ENCODE peak calls at places on chromosomes 13 and 19, in ten cellular contexts. M is neural crest cell, C is Peyer's patch, Q is lower leg skin, K is HFFc6, I is GM13977, U is psoas muscle, B is fibroblast of the aortic adventitia, O is GM20000, V is PC-3. F is an unnamed sample.

GRCh38 chr19:35045667-35046300 is 4.3 kb downstream of the HPN start:
- DNase-seq in M (no peak), C (peak), Q (no peak), K (peak), I (peak), U (no peak), B (no peak), O (peak), V (peak), F (peak)

GRCh38 chr19:10832659-10833296 is 3.2 kb downstream of the TMED1 start:
- DNase-seq in M (no peak), C (no peak), Q (no peak), K (no peak), I (no peak), U (no peak), B (no peak), O (peak), V (no peak), F (no peak)

GRCh38 chr13:69683921-69684663 is 423.5 kb upstream of the ATXN8OS start:
- DNase-seq in M (no peak), C (no peak), Q (no peak), K (no peak), I (no peak), U (no peak), B (no peak), O (no peak), V (no peak), F (no peak)

GRCh38 chr19:51138549-51138979 is 3.5 kb upstream of the SIGLEC7 start:
- DNase-seq in M (no peak), C (no peak), Q (peak), K (no peak), I (no peak), U (no peak), B (no peak), O (no peak), V (no peak), F (no peak)

GRCh38 chr13:26485288-26485687 is 72.2 kb upstream of the WASF3 start:
- DNase-seq in M (no peak), C (no peak), Q (peak), K (no peak), I (no peak), U (no peak), B (no peak), O (no peak), V (no peak), F (no peak)

GRCh38 chr13:110023729-110024645 is 237.6 kb upstream of the IRS2 start:
- DNase-seq in M (no peak), C (no peak), Q (no peak), K (no peak), I (no peak), U (peak), B (peak), O (no peak), V (no peak), F (no peak)

GRCh38 chr13:101397742-101398141 is 18.6 kb downstream of the NALCN start:
- DNase-seq in M (no peak), C (no peak), Q (no peak), K (peak), I (no peak), U (no peak), B (peak), O (no peak), V (peak), F (no peak)

GRCh38 chr13:99751517-99752199 is 219.9 kb downstream of the ZIC5 start:
- DNase-seq in M (no peak), C (no peak), Q (no peak), K (no peak), I (no peak), U (no peak), B (no peak), O (no peak), V (no peak), F (no peak)

GRCh38 chr19:19110410-19111137 is 27.7 kb downstream of the TMEM161A start:
- DNase-seq in M (peak), C (no peak), Q (no peak), K (no peak), I (peak), U (no peak), B (no peak), O (peak), V (no peak), F (peak)

GRCh38 chr13:32905063-32905863 is 111.0 kb upstream of the KL start:
- DNase-seq in M (no peak), C (no peak), Q (no peak), K (no peak), I (peak), U (no peak), B (no peak), O (peak), V (peak), F (peak)

GRCh38 chr13:24267283-24267682 is 42.1 kb upstream of the C1QTNF9 start:
- DNase-seq in M (no peak), C (peak), Q (peak), K (no peak), I (no peak), U (no peak), B (peak), O (peak), V (no peak), F (peak)

DNA sequence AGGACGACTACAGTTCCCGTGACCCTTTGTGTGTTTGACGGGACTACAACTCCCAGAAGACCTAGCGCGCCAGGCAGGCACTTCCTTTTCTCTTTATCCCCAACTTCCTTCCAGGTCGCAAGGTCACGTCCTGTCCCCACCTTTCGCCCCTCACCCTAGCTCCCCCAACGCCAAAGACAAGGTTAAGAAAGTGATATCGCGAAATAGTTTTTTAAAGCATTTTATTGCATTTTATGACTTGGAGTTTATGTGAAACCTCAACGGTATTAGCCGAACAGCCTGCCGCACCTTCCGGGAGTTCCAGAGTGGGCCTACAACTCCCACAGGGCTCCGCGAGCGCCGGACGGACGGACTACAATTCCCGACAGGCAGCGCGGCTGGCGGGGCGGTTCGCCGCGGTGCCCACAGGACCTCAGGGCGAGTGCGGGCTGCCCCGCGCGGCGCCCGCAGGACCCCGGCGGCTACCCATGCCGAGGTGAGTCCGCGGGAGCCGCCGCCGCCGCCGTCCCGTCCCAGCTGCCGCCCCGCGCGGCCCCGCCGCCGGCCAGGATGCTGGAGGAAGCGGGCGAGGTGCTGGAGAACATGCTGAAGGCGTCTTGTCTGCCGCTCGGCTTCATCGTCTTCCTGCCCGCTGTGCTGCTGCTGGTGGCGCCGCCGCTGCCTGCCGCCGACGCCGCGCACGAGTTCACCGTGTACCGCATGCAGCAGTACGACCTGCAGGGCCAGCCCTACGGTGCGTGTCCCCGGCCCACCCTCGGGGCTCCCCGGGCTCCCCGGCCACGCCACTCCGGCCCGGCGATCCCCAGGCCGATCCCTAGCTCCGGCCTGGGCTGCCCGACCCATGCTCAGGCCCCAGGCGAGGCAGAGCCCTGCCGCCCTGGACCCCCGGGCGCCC is at the start of gene NCLN:
- DNase-seq in M (peak), C (peak), Q (peak), K (peak), I (peak), U (peak), B (peak), O (peak), V (peak), F (peak)
- TF ChIP-seq CTCF in M (no peak), C (no peak), Q (no peak), K (no peak), I (no peak), U (no peak), B (no peak), O (no peak), V (no peak), F (no peak)

GRCh38 chr19:12930002-12930645 is 3.4 kb downstream of the FARSA start:
- DNase-seq in M (no peak), C (no peak), Q (no peak), K (no peak), I (no peak), U (no peak), B (no peak), O (no peak), V (no peak), F (no peak)
- TF ChIP-seq CTCF in M (no peak), C (no peak), Q (no peak), K (no peak), I (no peak), U (no peak), B (no peak), O (no peak), V (peak), F (no peak)

GRCh38 chr13:54184576-54184975 is 1156.0 kb downstream of the OLFM4 start:
- DNase-seq in M (no peak), C (no peak), Q (no peak), K (no peak), I (no peak), U (no peak), B (no peak), O (no peak), V (no peak), F (no peak)

GRCh38 chr13:54185101-54185500 is 1156.5 kb downstream of the OLFM4 start:
- DNase-seq in M (no peak), C (no peak), Q (no peak), K (no peak), I (no peak), U (no peak), B (no peak), O (no peak), V (no peak), F (no peak)

GRCh38 chr13:54187461-54187860 is 1158.8 kb downstream of the OLFM4 start:
- DNase-seq in M (no peak), C (no peak), Q (no peak), K (no peak), I (no peak), U (no peak), B (no peak), O (no peak), V (no peak), F (no peak)

GRCh38 chr13:54183728-54184127 is 1155.1 kb downstream of the OLFM4 start:
- DNase-seq in M (no peak), C (no peak), Q (no peak), K (no peak), I (no peak), U (no peak), B (no peak), O (no peak), V (no peak), F (no peak)

DNA sequence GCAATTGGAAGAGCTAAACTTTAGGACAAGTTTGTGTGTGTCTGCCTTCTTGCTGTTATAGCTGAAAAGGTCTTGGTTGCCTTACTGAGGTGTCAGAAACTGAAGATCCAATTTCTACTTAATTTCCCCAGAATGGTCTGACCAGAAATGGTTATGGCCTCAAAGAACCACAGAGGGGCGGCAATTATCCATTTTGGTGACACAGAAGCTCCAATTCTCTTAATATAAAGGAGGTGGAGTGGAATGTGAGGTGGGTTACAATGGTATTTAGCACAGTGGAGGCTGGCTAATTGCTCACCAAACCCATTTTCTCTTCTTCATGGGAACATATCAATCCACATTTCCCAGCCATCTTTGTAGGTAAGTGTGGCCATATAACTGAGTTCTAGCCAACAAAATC is 1157.2 kb downstream of the OLFM4 start:
- DNase-seq in M (no peak), C (no peak), Q (no peak), K (no peak), I (no peak), U (no peak), B (no peak), O (no peak), V (peak), F (no peak)
- TF ChIP-seq CTCF in M (peak), C (no peak), Q (no peak), K (no peak), I (no peak), U (no peak), B (no peak), O (no peak), V (peak), F (no peak)

DNA sequence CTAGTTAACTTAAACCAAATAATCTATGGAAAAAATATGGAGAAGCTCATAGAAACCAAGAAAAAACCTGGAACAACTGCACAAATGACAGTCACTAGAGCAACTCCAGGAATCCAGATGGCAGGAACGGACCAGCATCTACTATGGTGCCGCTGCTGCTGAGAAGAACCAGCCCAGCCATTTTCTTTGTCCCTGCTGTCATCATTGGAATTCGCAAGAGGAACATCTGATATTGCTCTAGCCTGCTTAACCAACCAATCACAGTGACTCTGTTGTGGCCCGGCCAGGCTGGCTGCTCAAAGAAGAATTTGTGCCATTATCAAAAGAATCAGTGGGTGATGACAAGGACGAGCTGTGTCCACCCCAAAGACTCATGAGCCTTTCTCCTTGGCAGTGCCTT is 33.1 kb upstream of the CEBPA start:
- DNase-seq in M (no peak), C (no peak), Q (no peak), K (no peak), I (no peak), U (no peak), B (no peak), O (no peak), V (no peak), F (no peak)
- TF ChIP-seq CTCF in M (no peak), C (no peak), Q (no peak), K (no peak), I (no peak), U (no peak), B (no peak), O (no peak), V (no peak), F (no peak)

GRCh38 chr13:94710881-94711560 is 1.3 kb downstream of the SOX21 start:
- DNase-seq in M (no peak), C (no peak), Q (no peak), K (no peak), I (peak), U (no peak), B (no peak), O (peak), V (peak), F (peak)
- TF ChIP-seq CTCF in M (peak), C (no peak), Q (no peak), K (peak), I (peak), U (no peak), B (no peak), O (no peak), V (peak), F (no peak)

GRCh38 chr19:39408392-39409206 is 2.0 kb downstream of the ZFP36 start:
- DNase-seq in M (no peak), C (no peak), Q (no peak), K (peak), I (no peak), U (peak), B (peak), O (no peak), V (peak), F (peak)

GRCh38 chr19:39411006-39411831 is 1.2 kb upstream of the PLEKHG2 start:
- DNase-seq in M (no peak), C (peak), Q (peak), K (peak), I (no peak), U (peak), B (no peak), O (peak), V (no peak), F (peak)

GRCh38 chr19:39410620-39411005 is 1.9 kb upstream of the PLEKHG2 start:
- DNase-seq in M (no peak), C (no peak), Q (no peak), K (no peak), I (no peak), U (no peak), B (no peak), O (no peak), V (no peak), F (no peak)

GRCh38 chr19:39409207-39409885 is 2.7 kb downstream of the ZFP36 start:
- DNase-seq in M (no peak), C (peak), Q (peak), K (peak), I (peak), U (peak), B (no peak), O (peak), V (peak), F (peak)

GRCh38 chr19:39409886-39410619 is 2.4 kb upstream of the PLEKHG2 start:
- DNase-seq in M (no peak), C (peak), Q (peak), K (no peak), I (peak), U (peak), B (peak), O (peak), V (no peak), F (peak)
- TF ChIP-seq CTCF in M (peak), C (no peak), Q (no peak), K (peak), I (no peak), U (no peak), B (peak), O (no peak), V (no peak), F (no peak)

GRCh38 chr19:58229255-58229639 is 533 bp downstream of the ZNF544 start:
- DNase-seq in M (no peak), C (no peak), Q (no peak), K (peak), I (no peak), U (no peak), B (peak), O (no peak), V (peak), F (peak)
- TF ChIP-seq CTCF in M (no peak), C (no peak), Q (no peak), K (peak), I (peak), U (no peak), B (peak), O (peak), V (peak), F (peak)

DNA sequence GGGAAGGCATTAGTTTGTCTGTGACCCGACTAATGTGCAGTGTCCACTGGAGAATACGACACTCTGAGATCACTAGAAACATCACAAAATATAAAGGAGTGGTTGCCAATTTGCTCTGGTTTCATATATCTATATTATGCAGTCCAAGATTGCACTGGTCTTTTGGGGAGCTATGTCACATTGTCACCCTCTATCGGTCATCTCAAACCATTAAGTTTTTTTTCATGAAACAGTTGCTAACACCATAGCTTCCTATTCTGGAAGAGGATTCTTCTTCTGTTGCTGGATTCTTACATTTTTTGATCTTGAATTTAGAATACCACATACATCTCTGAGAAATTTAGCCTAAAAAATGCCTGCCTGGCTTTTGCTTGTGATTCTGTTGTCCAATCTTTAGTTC is 168.6 kb downstream of the LACC1 start:
- DNase-seq in M (no peak), C (no peak), Q (no peak), K (peak), I (no peak), U (no peak), B (peak), O (no peak), V (peak), F (no peak)
- TF ChIP-seq CTCF in M (no peak), C (peak), Q (no peak), K (peak), I (no peak), U (no peak), B (peak), O (no peak), V (peak), F (no peak)